ENCODE peak calls at places on chromosomes 2 and 18, in nine cellular contexts. G is AG04450, U is endodermal cell, M is heart right ventricle, A is small intestine, N is right cardiac atrium, B is hepatocyte, F is kidney, E is T-helper 17 cell. Y is an unnamed sample.

GRCh38 chr2:183224933-183225332 is 100.7 kb downstream of the NUP35 start:
- DNase-seq in B (no peak), A (no peak), G (no peak), U (no peak), M (no peak), F (no peak), N (no peak), E (no peak), Y (no peak)

GRCh38 chr2:43262239-43262638 is 35.8 kb upstream of the ZFP36L2 start:
- DNase-seq in A (no peak), G (no peak), B (no peak), E (no peak), M (no peak), F (no peak), U (no peak), N (no peak), Y (no peak)

GRCh38 chr2:23776021-23776420 is 150.9 kb downstream of the ATAD2B start:
- DNase-seq in M (no peak), G (no peak), E (no peak), F (no peak), N (no peak), B (no peak), U (no peak), A (no peak), Y (no peak)

GRCh38 chr2:231530099-231531085 is at the start of gene NMUR1:
- DNase-seq in B (peak; percentile 72), G (no peak), M (peak; percentile 47), N (peak; percentile 66), F (peak; percentile 86), U (peak; percentile 88), E (peak; percentile 81), A (peak; percentile 48), Y (peak; percentile 47)

GRCh38 chr2:239143858-239144712 is 256.7 kb downstream of the HDAC4 start:
- DNase-seq in U (peak; percentile 79), M (no peak), F (no peak), B (peak; percentile 57), E (no peak), A (peak; percentile 24), G (peak; percentile 21), N (no peak), Y (peak; percentile 58)

GRCh38 chr18:576924-577323 is 3.3 kb upstream of the CETN1 start:
- DNase-seq in B (no peak), G (no peak), M (no peak), E (no peak), U (no peak), A (no peak), N (no peak), F (no peak), Y (no peak)

GRCh38 chr2:233453916-233454315 is 99.6 kb downstream of the DGKD start:
- DNase-seq in N (no peak), A (no peak), G (no peak), B (no peak), F (peak; percentile 36), M (no peak), E (no peak), U (no peak), Y (no peak)

GRCh38 chr2:232901711-232902578 is 31.9 kb downstream of the SNORC start:
- DNase-seq in M (no peak), F (no peak), U (peak; percentile 59), A (no peak), N (peak; percentile 43), B (peak; percentile 41), G (peak; percentile 57), E (no peak), Y (peak; percentile 84)

GRCh38 chr2:240947607-240948006 is 41.5 kb downstream of the CROCC2 start:
- DNase-seq in B (no peak), N (no peak), A (no peak), E (no peak), M (no peak), G (no peak), U (no peak), F (no peak), Y (no peak)

GRCh38 chr2:160970052-160970846 is 190.0 kb upstream of the TANK start:
- DNase-seq in M (peak; percentile 57), F (no peak), B (peak; percentile 82), A (peak; percentile 72), E (no peak), G (peak; percentile 59), N (no peak), U (peak; percentile 69), Y (peak; percentile 92)

GRCh38 chr2:151097118-151097517 is 164.5 kb downstream of the RBM43 start:
- DNase-seq in E (no peak), M (peak; percentile 5), N (no peak), B (no peak), F (no peak), A (no peak), G (peak; percentile 30), U (no peak), Y (no peak)

GRCh38 chr2:100192825-100193224 is 50.4 kb upstream of the AFF3 start:
- DNase-seq in F (no peak), B (no peak), A (no peak), N (peak; percentile 30), E (no peak), G (no peak), U (no peak), M (peak; percentile 52), Y (no peak)

GRCh38 chr2:102037681-102038080 is 45.9 kb downstream of the IL1R2 start:
- DNase-seq in M (no peak), A (no peak), U (no peak), E (no peak), F (no peak), G (no peak), N (no peak), B (no peak), Y (peak; percentile 88)

GRCh38 chr18:54774971-54775665 is 53.2 kb upstream of the RAB27B start:
- DNase-seq in E (no peak), F (no peak), B (no peak), A (no peak), N (no peak), M (no peak), G (no peak), U (no peak), Y (peak; percentile 14)

GRCh38 chr2:111898703-111899514 is 502 bp downstream of the MERTK start:
- DNase-seq in F (no peak), A (peak; percentile 30), E (peak; percentile 17), U (no peak), M (peak; percentile 38), G (no peak), B (no peak), N (no peak), Y (peak; percentile 69)

GRCh38 chr2:147378403-147378802 is 466.4 kb upstream of the ACVR2A start:
- DNase-seq in U (no peak), B (no peak), M (no peak), A (no peak), G (no peak), E (no peak), N (no peak), F (no peak), Y (no peak)

GRCh38 chr18:62198259-62198658 is 11.2 kb downstream of the RELCH start:
- DNase-seq in E (no peak), N (no peak), F (no peak), B (no peak), G (no peak), A (no peak), U (no peak), M (no peak), Y (no peak)

GRCh38 chr2:18178736-18179349 is 300.4 kb downstream of the KCNS3 start:
- DNase-seq in E (no peak), A (peak; percentile 47), F (no peak), N (no peak), U (peak; percentile 74), M (peak; percentile 9), G (peak; percentile 15), B (peak; percentile 67), Y (peak; percentile 71)

DNA sequence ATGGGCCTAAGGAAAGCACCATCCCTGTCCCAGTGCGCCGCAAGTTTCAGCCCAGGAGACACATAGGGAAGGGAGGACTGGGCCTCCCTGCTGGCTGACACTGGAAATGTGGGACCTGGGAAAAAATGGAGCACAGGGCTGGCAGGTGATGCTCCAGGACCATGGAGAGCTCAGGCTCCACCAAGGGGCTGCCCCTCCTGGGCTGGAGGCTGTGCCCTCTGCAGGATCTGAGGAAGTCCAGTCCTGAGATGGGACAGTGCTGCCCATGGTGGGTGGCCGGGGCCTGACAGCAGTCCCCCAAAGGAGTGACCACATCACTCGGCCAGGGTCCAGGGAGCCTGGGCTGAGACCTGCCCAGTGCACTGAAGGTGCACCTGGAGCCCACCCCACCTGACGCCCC is 108.6 kb upstream of the TEKT4 start:
- DNase-seq in G (no peak), F (no peak), A (no peak), B (no peak), E (no peak), M (no peak), U (no peak), N (no peak), Y (no peak)
- H3K9me3 ChIP-seq in G (peaks cover 66% of the 10 kb centered on the region), F (no peaks in the 10 kb centered on the region), A (no peaks in the 10 kb centered on the region), B (no peaks in the 10 kb centered on the region), E (no peaks in the 10 kb centered on the region), M (no peaks in the 10 kb centered on the region), U (peaks cover 39% of the 10 kb centered on the region), N (no peaks in the 10 kb centered on the region), Y (no peaks in the 10 kb centered on the region)

GRCh38 chr18:35474884-35475283 is 22.9 kb downstream of the INO80C start:
- DNase-seq in M (no peak), F (no peak), A (no peak), N (no peak), G (no peak), U (no peak), B (no peak), E (no peak), Y (no peak)
- H3K9me3 ChIP-seq in M (no peaks in the 10 kb centered on the region), F (no peaks in the 10 kb centered on the region), A (no peaks in the 10 kb centered on the region), N (no peaks in the 10 kb centered on the region), G (no peaks in the 10 kb centered on the region), U (peaks cover 3% of the 10 kb centered on the region), B (no peaks in the 10 kb centered on the region), E (no peaks in the 10 kb centered on the region), Y (no peaks in the 10 kb centered on the region)

DNA sequence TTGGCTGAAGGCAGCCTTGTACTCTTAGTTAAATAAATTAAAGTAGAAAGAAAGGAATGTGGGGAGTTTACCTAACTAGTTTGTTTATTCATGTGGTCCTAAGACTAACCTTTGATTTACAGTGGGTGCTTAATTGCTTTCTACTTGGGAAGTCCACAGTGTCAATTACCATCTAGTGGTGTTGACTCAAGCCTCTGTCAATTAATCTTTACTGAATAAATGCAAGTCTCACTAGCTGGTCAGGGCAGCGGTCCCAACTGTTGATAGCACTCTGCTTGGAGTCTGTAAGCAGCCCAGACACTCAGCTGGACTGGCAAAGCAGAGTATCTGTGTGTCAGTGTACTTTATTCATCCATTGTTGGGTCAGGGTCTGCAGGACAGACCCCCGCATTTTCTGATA is 15.8 kb downstream of the ZNF514 start:
- DNase-seq in U (no peak), A (no peak), B (no peak), N (no peak), E (no peak), M (no peak), G (no peak), F (no peak), Y (no peak)
- H3K9me3 ChIP-seq in U (peaks cover 89% of the 10 kb centered on the region), A (peaks cover 3% of the 10 kb centered on the region), B (peaks cover 39% of the 10 kb centered on the region), N (peaks cover 11% of the 10 kb centered on the region), E (peaks cover 20% of the 10 kb centered on the region), M (peaks cover 99% of the 10 kb centered on the region), G (peaks cover 58% of the 10 kb centered on the region), F (peaks cover 67% of the 10 kb centered on the region), Y (peaks cover 8% of the 10 kb centered on the region)

GRCh38 chr18:55964171-55964570 is 376.2 kb upstream of the TCF4 start:
- DNase-seq in F (no peak), A (no peak), U (no peak), B (no peak), M (no peak), N (no peak), G (no peak), E (no peak), Y (no peak)

GRCh38 chr18:55968550-55968949 is 380.6 kb upstream of the TCF4 start:
- DNase-seq in G (no peak), N (no peak), U (no peak), F (no peak), B (no peak), M (no peak), E (no peak), A (no peak), Y (no peak)

GRCh38 chr18:55967019-55967418 is 379.0 kb upstream of the TCF4 start:
- DNase-seq in G (no peak), U (no peak), A (no peak), E (no peak), F (no peak), N (no peak), M (no peak), B (no peak), Y (no peak)
- H3K9me3 ChIP-seq in G (no peaks in the 10 kb centered on the region), U (no peaks in the 10 kb centered on the region), A (no peaks in the 10 kb centered on the region), E (no peaks in the 10 kb centered on the region), F (no peaks in the 10 kb centered on the region), N (no peaks in the 10 kb centered on the region), M (no peaks in the 10 kb centered on the region), B (no peaks in the 10 kb centered on the region), Y (no peaks in the 10 kb centered on the region)

Y was measured in cardiac muscle cell.